ENCODE peak calls at places on chromosomes 16 and 17, in eight cellular contexts. S, F, J, I, Z, Y, H and P are unnamed samples.

GRCh38 chr16:19008245-19008644 is 24.5 kb downstream of the TMC7 start:
- DNase-seq in S (no peak), J (peak), Z (no peak), H (no peak), F (no peak), Y (no peak), I (no peak), P (no peak)

GRCh38 chr17:50027639-50028206 is 28.2 kb upstream of the ITGA3 start:
- DNase-seq in H (peak), J (peak), S (peak), F (peak), Y (no peak), Z (peak), I (peak), P (peak)

GRCh38 chr16:3509470-3509928 is 8.7 kb downstream of the CLUAP1 start:
- DNase-seq in I (no peak), Z (peak), Y (peak), J (no peak), S (peak), H (peak), F (no peak), P (no peak)

GRCh38 chr17:48600244-48601098 is 4.3 kb downstream of the HOXB6 start:
- DNase-seq in H (no peak), Z (no peak), Y (no peak), S (no peak), J (peak), I (no peak), F (no peak), P (no peak)

GRCh38 chr16:1493746-1494094 is 560 bp downstream of the TELO2 start:
- DNase-seq in Z (no peak), J (no peak), H (no peak), S (no peak), I (no peak), Y (peak), F (no peak), P (peak)

GRCh38 chr16:17076121-17076757 is 394.5 kb downstream of the XYLT1 start:
- DNase-seq in F (no peak), I (no peak), Z (no peak), Y (no peak), S (no peak), H (no peak), J (peak), P (no peak)

GRCh38 chr17:7026471-7027115 is 3.7 kb downstream of the BCL6B start:
- DNase-seq in J (no peak), H (no peak), I (no peak), S (no peak), F (no peak), Z (no peak), Y (no peak), P (no peak)

GRCh38 chr16:50245417-50246298 is 20.7 kb upstream of the ADCY7 start:
- DNase-seq in Y (peak), J (peak), S (no peak), F (peak), Z (no peak), I (peak), H (peak), P (peak)

GRCh38 chr17:56185491-56185890 is 32.2 kb downstream of the ANKFN1 start:
- DNase-seq in S (no peak), J (peak), I (no peak), Z (no peak), Y (no peak), F (no peak), H (no peak), P (no peak)

GRCh38 chr16:13873835-13874438 is 46.0 kb upstream of the ERCC4 start:
- DNase-seq in H (no peak), Z (no peak), F (peak), S (no peak), Y (no peak), J (peak), I (no peak), P (no peak)

DNA sequence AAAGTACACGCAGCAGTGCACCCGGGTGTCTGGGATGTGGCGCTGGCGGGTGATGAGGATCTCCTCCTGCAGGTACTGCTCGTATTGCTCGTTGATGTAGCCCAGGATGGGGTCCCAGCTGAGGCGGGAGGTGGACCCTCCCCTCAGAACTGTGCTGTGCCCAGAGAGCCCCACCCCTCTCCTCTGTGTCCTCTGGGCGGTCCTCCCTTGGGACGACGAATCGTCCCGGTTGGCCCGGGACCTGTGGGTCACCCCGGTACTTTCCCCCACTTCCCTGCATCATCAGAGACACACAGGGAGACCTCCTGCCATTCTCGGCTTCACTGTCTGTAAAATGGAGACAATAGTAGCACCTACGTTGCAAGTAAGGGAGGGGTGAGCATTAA is 4.2 kb downstream of the SEPTIN12 start:
- DNase-seq in Y (no peak), F (no peak), H (no peak), I (no peak), Z (no peak), J (no peak), S (no peak), P (no peak)
- TF ChIP-seq POLR2A in Y (no peak), F (no peak), H (no peak), I (no peak), Z (no peak), J (no peak), S (no peak), P (no peak)

GRCh38 chr17:32341857-32342602 is at the start of gene C17orf75:
- DNase-seq in I (peak), H (peak), F (peak), Z (peak), S (peak), J (peak), Y (peak), P (peak)
- TF ChIP-seq POLR2A in I (peak), H (peak), F (peak), Z (peak), S (no peak), J (no peak), Y (peak), P (peak)

GRCh38 chr16:58116529-58116928 is 12.7 kb downstream of the CFAP20 start:
- DNase-seq in S (no peak), Z (no peak), F (no peak), J (no peak), H (no peak), Y (no peak), I (no peak), P (no peak)

GRCh38 chr16:58121132-58121531 is 8.0 kb downstream of the CFAP20 start:
- DNase-seq in Z (no peak), J (no peak), I (peak), S (no peak), H (no peak), Y (no peak), F (no peak), P (no peak)

GRCh38 chr16:58119509-58119845 is 9.7 kb downstream of the CFAP20 start:
- DNase-seq in H (no peak), S (no peak), Y (no peak), Z (no peak), J (no peak), I (no peak), F (no peak), P (no peak)

GRCh38 chr16:58120216-58120615 is 9.0 kb downstream of the CFAP20 start:
- DNase-seq in F (no peak), Y (no peak), Z (no peak), H (no peak), I (no peak), J (no peak), S (no peak), P (no peak)

GRCh38 chr16:58118801-58119508 is 10.2 kb downstream of the CFAP20 start:
- DNase-seq in J (peak), Y (no peak), Z (no peak), H (no peak), I (no peak), F (no peak), S (no peak), P (no peak)
- TF ChIP-seq POLR2A in J (no peak), Y (no peak), Z (no peak), H (no peak), I (no peak), F (no peak), S (no peak), P (no peak)

GRCh38 chr17:17280613-17281549 is at the start of gene COPS3:
- DNase-seq in I (peak), Y (peak), J (peak), S (peak), F (peak), Z (peak), H (peak), P (peak)
- TF ChIP-seq POLR2A in I (peak), Y (peak), J (peak), S (peak), F (peak), Z (peak), H (peak), P (peak)

GRCh38 chr17:40558651-40559015 is 6.6 kb downstream of the CCR7 start:
- DNase-seq in H (no peak), S (no peak), J (no peak), F (no peak), I (no peak), Z (no peak), Y (no peak), P (no peak)

GRCh38 chr17:40556198-40556661 is 9.0 kb downstream of the CCR7 start:
- DNase-seq in J (no peak), F (no peak), Y (no peak), Z (no peak), S (no peak), I (no peak), H (no peak), P (no peak)

GRCh38 chr17:40558300-40558584 is 7.0 kb downstream of the CCR7 start:
- DNase-seq in I (no peak), S (no peak), J (no peak), Y (no peak), Z (peak), H (no peak), F (no peak), P (no peak)

GRCh38 chr17:40556884-40557414 is 8.3 kb downstream of the CCR7 start:
- DNase-seq in Z (peak), H (peak), Y (no peak), I (peak), F (no peak), J (no peak), S (no peak), P (no peak)

DNA sequence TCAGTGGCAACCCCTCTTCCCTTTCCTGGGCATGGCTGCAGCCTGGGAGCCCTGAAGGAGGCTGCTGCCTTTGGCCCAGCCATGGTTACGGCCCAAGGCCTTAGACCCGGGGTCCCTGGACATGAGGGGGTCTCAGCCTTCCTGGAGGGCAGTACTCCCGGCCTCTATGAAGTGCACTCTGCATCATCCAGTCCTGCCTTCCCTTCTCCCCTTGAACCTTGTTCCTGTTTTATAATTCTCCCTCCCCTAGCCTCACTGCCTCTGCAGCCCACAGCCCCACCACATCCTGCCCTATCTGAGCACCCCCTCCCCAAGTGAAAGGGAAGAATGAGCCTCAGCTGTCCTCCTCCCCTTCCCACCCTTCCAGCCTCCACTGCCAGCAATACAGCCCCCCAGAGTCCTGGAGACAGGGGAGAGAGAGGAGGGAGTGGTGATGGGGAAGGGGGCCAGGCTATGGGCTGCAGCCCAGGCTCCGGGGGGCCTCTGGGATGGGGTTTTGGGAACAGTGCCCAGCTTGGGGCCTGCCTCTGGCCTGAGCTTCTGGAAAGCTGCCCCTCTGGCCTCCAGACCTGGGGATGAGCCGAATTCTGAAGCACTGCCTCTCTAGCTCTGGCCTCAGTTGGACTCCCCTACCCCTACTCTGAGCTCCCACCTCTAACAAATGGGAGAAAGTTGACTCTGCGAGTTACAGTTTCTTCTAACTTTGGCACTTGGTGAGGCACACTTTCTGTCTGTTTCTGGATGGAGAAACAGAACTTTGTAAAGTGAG is 7.6 kb downstream of the CCR7 start:
- DNase-seq in Z (peak), F (peak), Y (no peak), S (no peak), H (peak), J (no peak), I (peak), P (no peak)
- TF ChIP-seq POLR2A in Z (no peak), F (no peak), Y (peak), S (no peak), H (no peak), J (no peak), I (no peak), P (no peak)

GRCh38 chr17:64503821-64504768 is 2.0 kb downstream of the DDX5 start:
- DNase-seq in S (no peak), F (no peak), Y (no peak), Z (no peak), I (no peak), H (no peak), J (no peak), P (no peak)

GRCh38 chr17:64503341-64503740 is 2.7 kb downstream of the DDX5 start:
- DNase-seq in F (no peak), I (no peak), Z (no peak), H (no peak), S (no peak), J (no peak), Y (no peak), P (no peak)

GRCh38 chr17:64505320-64506200 is 529 bp downstream of the DDX5 start:
- DNase-seq in I (peak), Z (peak), Y (peak), S (peak), H (peak), F (peak), J (peak), P (no peak)

GRCh38 chr17:64506201-64506575 is at the start of gene DDX5:
- DNase-seq in F (no peak), J (peak), Y (peak), H (peak), I (peak), S (peak), Z (peak), P (peak)

GRCh38 chr17:64504769-64505319 is 1.2 kb downstream of the DDX5 start:
- DNase-seq in H (no peak), J (peak), I (peak), Z (no peak), S (no peak), Y (no peak), F (no peak), P (no peak)
- TF ChIP-seq POLR2A in H (no peak), J (no peak), I (no peak), Z (no peak), S (no peak), Y (no peak), F (no peak), P (no peak)

DNA sequence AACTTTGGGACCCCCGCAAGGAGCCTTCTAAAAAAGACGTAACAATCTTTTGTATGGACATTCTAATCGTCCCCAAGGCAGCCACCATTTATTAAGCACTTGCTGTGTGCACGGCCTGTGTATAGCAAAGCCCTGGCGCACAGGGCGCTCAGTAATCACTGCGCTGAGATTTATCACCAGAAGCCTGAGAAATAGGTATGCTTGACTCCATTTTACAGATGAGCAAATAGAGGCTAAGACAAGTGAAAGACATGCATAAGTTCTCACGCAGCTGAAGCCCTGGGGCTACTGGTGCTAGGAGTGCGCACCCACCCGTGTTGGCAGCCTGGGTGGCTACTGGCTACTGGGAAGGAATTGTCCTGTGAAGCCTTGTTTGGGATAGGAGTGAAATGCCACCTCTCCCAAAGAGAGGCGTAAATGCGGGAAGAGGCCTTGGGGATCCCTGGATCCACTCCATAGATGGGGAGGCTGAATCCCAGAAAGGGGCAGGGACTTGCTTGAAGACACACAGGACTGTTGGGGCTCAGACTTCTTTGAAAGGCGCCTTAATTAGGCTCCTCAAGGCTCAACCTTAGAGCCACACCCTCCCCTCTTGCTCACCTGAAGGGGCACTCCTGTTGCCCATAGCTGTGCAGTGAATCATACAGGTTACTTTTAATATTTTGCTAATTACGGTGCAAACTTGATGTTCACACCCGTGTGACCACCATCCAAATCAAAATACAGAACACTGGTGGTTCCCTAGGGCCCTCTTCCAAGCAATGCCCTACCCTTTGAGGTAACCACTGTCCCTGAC is 634 bp upstream of the NATD1 start:
- DNase-seq in F (no peak), J (no peak), I (no peak), S (no peak), Y (no peak), Z (no peak), H (no peak), P (no peak)
- TF ChIP-seq POLR2A in F (no peak), J (no peak), I (no peak), S (no peak), Y (no peak), Z (no peak), H (no peak), P (no peak)

GRCh38 chr17:78875738-78876597 is 27.0 kb downstream of the CEP295NL start:
- DNase-seq in Z (no peak), I (no peak), Y (no peak), H (no peak), S (no peak), J (peak), F (peak), P (no peak)

GRCh38 chr17:78872486-78872885 is 30.5 kb downstream of the CEP295NL start:
- DNase-seq in H (no peak), F (no peak), S (no peak), Y (no peak), I (no peak), Z (no peak), J (no peak), P (no peak)

GRCh38 chr17:78875331-78875730 is 27.7 kb downstream of the CEP295NL start:
- DNase-seq in J (no peak), F (no peak), H (no peak), S (no peak), Z (no peak), Y (no peak), I (no peak), P (no peak)

GRCh38 chr17:78870621-78871020 is 30.0 kb upstream of the USP36 start:
- DNase-seq in H (no peak), I (no peak), Y (no peak), S (no peak), J (no peak), Z (no peak), F (no peak), P (no peak)

DNA sequence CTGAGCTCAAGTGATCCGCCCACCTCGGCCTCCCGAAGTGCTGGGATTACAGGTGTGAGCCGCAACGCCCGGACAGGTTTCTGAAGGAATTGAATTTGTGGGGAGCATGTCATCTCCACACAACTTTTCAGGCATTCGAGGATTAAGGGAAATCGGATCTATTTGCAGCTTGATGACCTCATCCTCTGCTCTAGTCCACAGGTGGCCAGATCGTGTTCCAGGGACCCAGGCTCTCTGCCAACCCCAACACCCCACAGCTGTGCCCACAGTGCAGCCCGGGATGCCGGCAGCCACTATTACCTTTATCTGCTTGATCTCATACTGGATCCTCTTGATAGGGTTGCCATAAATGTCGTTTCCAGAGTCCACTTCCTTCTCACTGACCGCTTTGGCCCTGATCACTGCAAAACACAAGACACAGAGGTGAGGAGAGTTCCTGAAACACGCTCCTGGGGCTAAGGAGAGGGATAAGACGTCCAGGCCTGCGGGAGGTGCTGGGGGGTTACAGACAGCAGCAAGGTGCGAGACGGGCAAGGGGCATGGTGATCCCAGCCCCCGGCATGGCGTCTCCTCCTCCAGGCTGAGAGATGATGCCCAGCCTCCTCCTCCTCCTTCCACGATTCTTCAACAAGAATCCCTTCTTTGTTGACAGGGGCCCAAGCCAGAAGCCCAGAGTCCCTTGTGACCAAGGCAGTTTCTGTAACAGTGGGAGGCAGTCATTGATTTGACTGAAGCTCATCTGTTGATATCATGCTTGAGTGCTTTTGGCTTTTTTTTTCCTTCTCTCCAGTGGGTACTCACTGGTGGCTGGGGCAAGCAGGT is 29.3 kb downstream of the CEP295NL start:
- DNase-seq in S (no peak), J (peak), Z (no peak), Y (no peak), H (peak), F (no peak), I (peak), P (peak)
- TF ChIP-seq POLR2A in S (no peak), J (no peak), Z (no peak), Y (no peak), H (no peak), F (no peak), I (no peak), P (no peak)